ENCODE peak calls at places on chromosomes 16 and 17, in ten cellular contexts. K is type B pancreatic cell; A is hypothalamus; S is lower leg skin; Z is NCI-H69; P is activated T-cell treated with anti-CD3 and anti-CD28 coated beads, Interleukin-2, amount 50 U/mL, for 4 hours; L is B cell; V is WTC11; B is non-pigmented ciliary epithelial cell; R is activated T-helper 1 cell treated with Interleukin-2 at 50 U/mL for 16 hours. G is an unnamed sample.

GRCh38 chr17:29933379-29933778 is 3.4 kb upstream of the SSH2 start:
- DNase-seq in K (no peak), A (no peak), S (no peak), Z (peak; percentile 72), P (no peak), L (no peak), V (no peak), B (no peak), R (no peak), G (peak; percentile 17)

GRCh38 chr16:50478773-50479149 is 69.4 kb upstream of the NKD1 start:
- DNase-seq in K (no peak), A (no peak), S (peak; percentile 80), Z (peak; percentile 63), P (no peak), L (no peak), V (peak; percentile 29), B (no peak), R (no peak), G (no peak)

GRCh38 chr16:64437706-64438329 is 684.0 kb downstream of the CDH11 start:
- DNase-seq in K (no peak), A (no peak), S (no peak), Z (peak; percentile 84), P (no peak), L (no peak), V (no peak), B (no peak), R (no peak), G (no peak)

GRCh38 chr17:36608794-36609497 is 7.6 kb downstream of the MRM1 start:
- DNase-seq in K (no peak), A (no peak), S (no peak), Z (peak; percentile 94), P (no peak), L (no peak), V (peak; percentile 60), B (no peak), R (no peak), G (peak; percentile 57)

GRCh38 chr17:66644311-66644710 is 190.6 kb upstream of the CACNG5 start:
- DNase-seq in K (no peak), A (no peak), S (peak; percentile 13), Z (no peak), P (no peak), L (no peak), V (no peak), B (peak; percentile 36), R (no peak), G (no peak)

GRCh38 chr16:83137326-83137770 is 510.6 kb downstream of the CDH13 start:
- DNase-seq in K (no peak), A (no peak), S (no peak), Z (no peak), P (no peak), L (no peak), V (no peak), B (no peak), R (no peak), G (no peak)

GRCh38 chr17:2123467-2124251 is 68.8 kb downstream of the HIC1 start:
- DNase-seq in K (no peak), A (peak; percentile 18), S (peak; percentile 79), Z (peak; percentile 34), P (no peak), L (peak; percentile 40), V (no peak), B (no peak), R (no peak), G (no peak)

GRCh38 chr16:81715358-81716196 is 63.5 kb upstream of the PLCG2 start:
- DNase-seq in K (no peak), A (no peak), S (no peak), Z (no peak), P (no peak), L (peak; percentile 66), V (no peak), B (no peak), R (peak; percentile 11), G (no peak)